ENCODE peak calls at places on chromosomes 5 and 9, in nine cellular contexts. Y is ovary, A is A549, R is HepG2, U is stomach, K is suprapubic skin, P is GM12878, V is SK-N-SH, S is upper lobe of left lung. E is an unnamed sample.

GRCh38 chr9:119318371-119318770 is 50.9 kb downstream of the BRINP1 start:
- DNase-seq in S (no peak), U (no peak), A (no peak), Y (no peak), P (no peak), R (no peak), V (peak), K (no peak), E (no peak)

GRCh38 chr9:23587903-23588302 is 238.1 kb downstream of the ELAVL2 start:
- DNase-seq in R (no peak), S (no peak), U (no peak), P (no peak), K (no peak), Y (no peak), A (no peak), V (no peak), E (no peak)

GRCh38 chr5:33230467-33231078 is 210.2 kb upstream of the TARS1 start:
- DNase-seq in Y (no peak), K (no peak), V (no peak), P (no peak), A (no peak), S (no peak), U (no peak), R (no peak), E (no peak)

GRCh38 chr9:129166962-129167557 is 11.0 kb downstream of the IER5L start:
- DNase-seq in A (peak), S (peak), P (no peak), R (peak), V (no peak), Y (peak), K (peak), U (peak), E (peak)

GRCh38 chr9:2466703-2467102 is 154.9 kb upstream of the VLDLR start:
- DNase-seq in U (no peak), P (no peak), K (no peak), S (no peak), R (no peak), A (no peak), Y (no peak), V (no peak), E (peak)

GRCh38 chr5:77679791-77680190 is 41.3 kb upstream of the OTP start:
- DNase-seq in R (peak), U (no peak), Y (no peak), S (no peak), A (peak), P (no peak), V (no peak), K (no peak), E (no peak)

GRCh38 chr9:122274055-122274454 is 9.4 kb downstream of the MRRF start:
- DNase-seq in S (no peak), P (no peak), Y (no peak), A (no peak), V (no peak), U (no peak), K (no peak), R (no peak), E (no peak)

GRCh38 chr5:45741110-45741509 is 44.9 kb upstream of the HCN1 start:
- DNase-seq in S (no peak), A (no peak), Y (no peak), P (no peak), V (no peak), U (no peak), R (no peak), K (no peak), E (no peak)

GRCh38 chr5:169404223-169404622 is 103.3 kb upstream of the SLIT3 start:
- DNase-seq in U (no peak), P (no peak), S (no peak), K (no peak), R (no peak), Y (no peak), A (no peak), V (no peak), E (no peak)

GRCh38 chr9:84832453-84832852 is 162.9 kb downstream of the NTRK2 start:
- DNase-seq in R (no peak), K (no peak), A (no peak), Y (no peak), U (no peak), V (no peak), P (no peak), S (no peak), E (no peak)

GRCh38 chr9:111572945-111573604 is 26.4 kb downstream of the PTGR1 start:
- DNase-seq in U (no peak), S (no peak), A (no peak), Y (peak), R (no peak), V (no peak), K (no peak), P (no peak), E (no peak)

DNA sequence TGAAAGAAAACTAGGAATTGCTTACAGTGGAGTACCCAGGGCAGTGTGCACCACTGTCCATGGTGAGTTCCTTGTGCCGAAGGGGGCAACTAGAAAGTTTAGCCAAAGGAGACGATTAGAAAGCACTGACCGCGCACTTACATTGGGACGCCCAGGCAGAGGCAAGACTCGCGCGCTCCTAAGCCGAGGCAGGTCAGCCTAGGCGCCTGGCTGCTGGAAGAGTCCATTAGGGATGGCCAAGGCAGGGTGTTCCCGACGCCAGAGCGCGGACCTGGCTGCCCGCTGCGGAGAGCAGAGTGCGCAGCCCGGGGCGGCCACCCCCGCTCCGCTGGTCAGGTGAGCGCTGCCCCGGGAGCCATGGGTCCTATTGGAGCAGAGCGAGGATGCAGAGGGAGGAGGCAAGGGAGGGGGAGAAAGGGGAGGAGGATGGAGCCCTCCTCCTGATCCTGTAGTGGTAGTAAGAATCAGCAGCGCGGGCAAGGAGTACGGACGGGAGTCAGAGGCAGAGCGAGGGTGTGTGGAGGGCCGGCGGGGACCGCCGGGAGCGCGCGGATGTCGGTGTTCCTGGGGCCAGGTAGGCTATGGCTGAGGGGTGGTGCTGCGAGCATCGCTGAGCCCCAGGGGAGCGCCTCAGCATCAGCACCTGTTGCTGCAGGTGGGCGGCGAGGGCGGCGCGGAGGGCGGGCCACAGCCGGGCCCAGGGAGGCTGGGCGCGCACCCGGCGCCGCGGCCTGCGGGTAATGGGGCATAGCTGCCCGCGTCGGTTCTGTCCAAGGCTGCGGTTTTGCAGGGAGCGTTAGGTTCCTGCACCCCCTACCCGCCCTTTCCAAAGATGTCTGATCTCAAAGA is at the start of gene ADGRV1:
- DNase-seq in S (peak), K (no peak), U (peak), P (no peak), A (peak), V (peak), R (peak), Y (peak), E (peak)
- TF ChIP-seq EP300 in S (no peak), K (no peak), U (no peak), P (no peak), A (no peak), V (no peak), R (no peak), Y (no peak), E (no peak)

DNA sequence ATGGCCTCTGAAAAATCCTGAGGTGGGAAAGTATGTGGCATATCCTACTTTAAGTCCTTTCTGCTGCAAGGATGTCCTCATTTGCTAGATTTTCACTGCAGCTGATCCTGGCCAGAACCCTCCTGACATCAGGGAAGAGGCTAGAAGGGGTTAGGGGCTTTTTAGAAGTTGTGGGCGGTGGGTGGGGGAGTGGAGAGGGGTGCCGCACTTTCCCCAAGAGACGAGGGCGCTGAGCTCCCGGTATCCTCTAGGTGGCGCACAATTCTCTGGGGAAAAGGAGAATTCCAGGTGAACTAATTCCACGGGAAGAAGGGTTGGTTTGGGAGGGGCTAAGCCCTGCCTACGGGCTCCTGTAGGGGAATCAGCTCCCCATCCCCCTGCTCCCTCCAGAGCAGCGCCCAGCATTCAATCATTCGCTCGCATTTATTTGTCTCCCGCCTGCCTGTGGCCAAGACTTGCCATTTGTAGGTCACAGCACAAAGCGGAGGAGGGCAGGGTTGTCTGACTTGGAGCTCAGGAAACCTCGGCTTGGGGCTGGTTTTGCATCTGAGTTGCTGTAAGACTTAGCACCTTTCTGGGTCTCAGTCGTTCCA is 42.9 kb upstream of the HAND1 start:
- DNase-seq in A (peak), R (peak), V (peak), S (peak), Y (no peak), P (no peak), U (no peak), K (no peak), E (peak)
- H3K4me3 ChIP-seq in A (no peak), R (no peak), V (no peak), S (no peak), Y (no peak), P (no peak), U (no peak), K (no peak), E (no peak)

GRCh38 chr5:128493657-128494329 is 44.3 kb downstream of the FBN2 start:
- DNase-seq in R (no peak), P (no peak), K (no peak), Y (no peak), A (no peak), V (no peak), S (no peak), U (no peak), E (no peak)

GRCh38 chr5:128494516-128494915 is 43.5 kb downstream of the FBN2 start:
- DNase-seq in A (peak), S (no peak), K (no peak), P (no peak), U (no peak), V (peak), Y (no peak), R (no peak), E (no peak)

GRCh38 chr5:128487041-128487440 is 51.0 kb downstream of the FBN2 start:
- DNase-seq in U (no peak), P (no peak), R (no peak), A (peak), Y (no peak), V (no peak), S (no peak), K (no peak), E (no peak)

DNA sequence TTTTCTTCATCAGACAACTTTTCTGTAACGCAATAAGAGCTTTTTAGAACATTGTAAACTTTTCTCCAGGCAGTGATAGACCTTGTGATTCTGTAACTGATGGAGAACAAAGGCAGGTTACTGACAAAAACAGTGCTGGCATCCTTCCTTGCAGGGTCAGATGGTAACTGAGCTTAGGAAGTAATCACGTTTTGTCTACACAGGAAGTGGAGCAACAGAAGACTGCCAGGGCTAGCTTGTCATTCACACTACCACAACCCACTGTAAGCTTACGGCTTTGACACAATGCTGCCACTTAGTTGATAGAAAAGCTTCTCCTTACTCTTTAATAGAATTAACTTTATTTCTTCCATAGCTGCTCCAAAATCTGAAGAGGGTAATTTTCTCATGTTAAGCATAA is 46.8 kb downstream of the FBN2 start:
- DNase-seq in V (no peak), R (no peak), K (no peak), P (no peak), U (no peak), S (no peak), Y (no peak), A (no peak), E (no peak)
- TF ChIP-seq EP300 in V (no peak), R (no peak), K (no peak), P (no peak), U (no peak), S (no peak), Y (no peak), A (no peak), E (no peak)

GRCh38 chr5:155728146-155728856 is 598.7 kb upstream of the SGCD start:
- DNase-seq in U (peak), V (peak), S (peak), K (peak), P (no peak), A (peak), Y (peak), R (no peak), E (peak)

GRCh38 chr5:155726267-155726666 is 600.7 kb upstream of the SGCD start:
- DNase-seq in S (no peak), K (no peak), U (no peak), Y (no peak), R (no peak), P (no peak), A (peak), V (no peak), E (no peak)

GRCh38 chr5:155728857-155729683 is 597.9 kb upstream of the SGCD start:
- DNase-seq in A (no peak), R (no peak), P (no peak), U (no peak), K (no peak), S (no peak), V (peak), Y (no peak), E (no peak)

GRCh38 chr5:155729684-155730059 is 597.3 kb upstream of the SGCD start:
- DNase-seq in S (no peak), U (no peak), A (no peak), Y (peak), K (no peak), P (no peak), R (no peak), V (peak), E (no peak)

DNA sequence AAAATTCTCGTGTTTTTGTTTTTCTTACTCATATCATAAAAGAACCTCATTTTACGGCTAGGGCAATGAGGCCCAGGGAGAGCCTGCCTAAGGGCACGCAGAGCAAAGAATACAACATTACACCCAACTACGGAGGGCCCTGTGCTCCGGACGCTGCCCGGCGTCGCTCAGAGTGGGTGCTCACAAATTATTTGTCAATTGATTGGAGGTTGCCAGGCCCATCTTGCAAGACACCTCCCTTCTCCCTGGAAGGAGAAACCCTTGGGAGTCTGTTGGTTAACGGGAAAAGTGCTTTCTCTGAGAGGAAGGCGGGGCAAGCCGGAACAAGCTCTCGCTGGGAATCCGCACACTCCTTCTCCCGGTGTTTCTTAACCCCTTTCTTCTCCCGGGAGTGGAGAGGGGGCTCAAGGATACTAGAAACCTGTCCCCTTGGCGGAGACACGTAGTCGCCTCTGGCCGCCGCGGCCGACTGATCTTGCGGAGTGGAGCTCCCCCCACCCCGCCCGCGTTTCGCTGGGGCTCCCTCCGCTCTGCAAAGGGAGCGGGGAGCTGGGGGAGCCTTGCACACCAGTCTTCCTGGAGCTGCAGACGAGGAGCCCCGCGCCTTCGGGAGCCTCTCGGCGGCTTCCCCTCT is 599.3 kb upstream of the SGCD start:
- DNase-seq in P (no peak), S (no peak), V (no peak), K (no peak), Y (no peak), R (no peak), U (no peak), A (peak), E (no peak)
- H3K4me3 ChIP-seq in P (no peak), S (no peak), V (peak), K (peak), Y (peak), R (no peak), U (peak), A (peak), E (peak)

GRCh38 chr5:95631991-95632675 is 12.2 kb downstream of the GPR150 start:
- DNase-seq in U (no peak), V (no peak), P (no peak), R (peak), Y (no peak), K (no peak), A (peak), S (peak), E (peak)
- TF ChIP-seq EP300 in U (no peak), V (no peak), P (no peak), R (no peak), Y (no peak), K (no peak), A (no peak), S (no peak), E (no peak)

GRCh38 chr9:137108608-137109249 is 5.8 kb downstream of the DPP7 start:
- DNase-seq in R (no peak), U (no peak), K (no peak), A (no peak), S (no peak), Y (no peak), P (no peak), V (no peak), E (no peak)

GRCh38 chr9:137107312-137107921 is 7.1 kb downstream of the DPP7 start:
- DNase-seq in A (no peak), S (no peak), U (no peak), V (no peak), R (no peak), K (no peak), P (no peak), Y (no peak), E (no peak)

GRCh38 chr9:137109250-137110146 is 5.0 kb downstream of the DPP7 start:
- DNase-seq in A (no peak), K (no peak), U (no peak), V (no peak), Y (no peak), S (no peak), R (no peak), P (no peak), E (no peak)

GRCh38 chr9:137106662-137107292 is 7.8 kb downstream of the DPP7 start:
- DNase-seq in A (no peak), R (no peak), S (no peak), U (no peak), V (no peak), Y (no peak), P (no peak), K (no peak), E (no peak)

GRCh38 chr9:137107982-137108381 is 6.6 kb downstream of the DPP7 start:
- DNase-seq in K (no peak), S (no peak), V (no peak), A (no peak), U (no peak), Y (no peak), P (no peak), R (no peak), E (no peak)
- H3K4me3 ChIP-seq in K (no peak), S (no peak), V (no peak), A (no peak), U (no peak), Y (no peak), P (no peak), R (no peak), E (no peak)